ENCODE peak calls at places on chromosome 13, in five cellular contexts. C is heart left ventricle, A is AG10803, N is psoas muscle, Z is RWPE1. L is an unnamed sample.

GRCh38 chr13:27821566-27821965 is 29.3 kb downstream of the GSX1 start:
- DNase-seq in C (no peak), A (no peak), N (no peak), Z (no peak), L (no peak)

GRCh38 chr13:98868932-98869331 is 108.9 kb downstream of the DOCK9 start:
- DNase-seq in C (no peak), A (no peak), N (no peak), Z (no peak), L (no peak)

GRCh38 chr13:22690756-22691155 is 490.0 kb upstream of the SGCG start:
- DNase-seq in C (no peak), A (no peak), N (no peak), Z (no peak), L (no peak)

GRCh38 chr13:44040070-44040753 is 160.5 kb downstream of the LACC1 start:
- DNase-seq in C (no peak), A (no peak), N (no peak), Z (no peak), L (no peak)

GRCh38 chr13:20664304-20664703 is 39.2 kb upstream of the IL17D start:
- DNase-seq in C (no peak), A (no peak), N (no peak), Z (no peak), L (no peak)

GRCh38 chr13:110617326-110618072 is 2.2 kb downstream of the NAXD start:
- DNase-seq in C (no peak), A (peak), N (no peak), Z (no peak), L (peak)

GRCh38 chr13:23399254-23399796 is 34.2 kb downstream of the SACS start:
- DNase-seq in C (no peak), A (no peak), N (no peak), Z (no peak), L (no peak)

GRCh38 chr13:110445722-110446569 is 115.6 kb downstream of the RAB20 start:
- DNase-seq in C (no peak), A (no peak), N (no peak), Z (no peak), L (no peak)

GRCh38 chr13:27839809-27840467 is 47.7 kb downstream of the GSX1 start:
- DNase-seq in C (no peak), A (no peak), N (no peak), Z (peak), L (peak)

GRCh38 chr13:63643543-63643942 is 2227.9 kb upstream of the PCDH20 start:
- DNase-seq in C (no peak), A (no peak), N (no peak), Z (no peak), L (no peak)

GRCh38 chr13:24888291-24888931 is 124.4 kb downstream of the RNF17 start:
- DNase-seq in C (no peak), A (no peak), N (no peak), Z (no peak), L (no peak)

GRCh38 chr13:77375554-77375953 is 48.7 kb upstream of the MYCBP2 start:
- DNase-seq in C (no peak), A (no peak), N (no peak), Z (no peak), L (no peak)

GRCh38 chr13:65999441-65999840 is 1230.7 kb downstream of the PCDH9 start:
- DNase-seq in C (no peak), A (no peak), N (no peak), Z (peak), L (no peak)

GRCh38 chr13:21171420-21171819 is 4.9 kb downstream of the SKA3 start:
- DNase-seq in C (no peak), A (no peak), N (no peak), Z (no peak), L (no peak)

GRCh38 chr13:36753176-36753575 is 65.8 kb upstream of the RFXAP start:
- DNase-seq in C (no peak), A (no peak), N (no peak), Z (no peak), L (no peak)

GRCh38 chr13:104577029-104577820 is 1511.0 kb upstream of the SLC10A2 start:
- DNase-seq in C (no peak), A (no peak), N (no peak), Z (no peak), L (no peak)

GRCh38 chr13:37074703-37075102 is 15.2 kb upstream of the SUPT20H start:
- DNase-seq in C (no peak), A (peak), N (no peak), Z (peak), L (peak)

GRCh38 chr13:44417446-44417845 is 43.8 kb downstream of the SERP2 start:
- DNase-seq in C (no peak), A (no peak), N (no peak), Z (no peak), L (no peak)

DNA sequence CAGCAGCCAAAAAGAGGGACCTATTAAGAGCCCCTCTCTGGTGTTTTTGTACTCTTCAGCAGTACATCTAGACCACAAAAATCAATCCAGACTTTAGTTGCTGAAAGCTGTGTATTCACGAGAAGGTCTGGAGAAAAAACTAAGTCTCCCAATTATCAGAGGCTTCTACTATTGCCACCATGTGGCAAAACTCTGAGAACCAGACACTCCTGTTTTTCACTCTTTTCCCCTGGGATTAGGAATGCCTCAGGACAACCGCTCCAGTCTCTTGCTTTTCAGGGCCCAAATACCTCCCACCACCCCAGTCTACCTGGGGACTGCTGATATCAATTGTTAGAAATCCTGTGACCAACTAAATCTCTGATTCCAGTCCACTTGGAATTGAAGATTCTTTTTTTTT is 30.1 kb upstream of the OBI1 start:
- DNase-seq in C (no peak), A (no peak), N (no peak), Z (no peak), L (no peak)
- TF ChIP-seq CTCF in C (no peak), A (no peak), N (peak), Z (no peak), L (no peak)

GRCh38 chr13:46352810-46353209 is 34.2 kb downstream of the RUBCNL start:
- DNase-seq in C (no peak), A (no peak), N (no peak), Z (no peak), L (no peak)
- TF ChIP-seq CTCF in C (no peak), A (no peak), N (no peak), Z (no peak), L (no peak)

GRCh38 chr13:97125051-97125809 is 96.9 kb upstream of the MBNL2 start:
- DNase-seq in C (peak), A (peak), N (peak), Z (peak), L (peak)
- TF ChIP-seq CTCF in C (no peak), A (no peak), N (no peak), Z (no peak), L (peak)

GRCh38 chr13:93307651-93308050 is 81.0 kb downstream of the GPC6 start:
- DNase-seq in C (no peak), A (no peak), N (no peak), Z (no peak), L (no peak)
- TF ChIP-seq CTCF in C (no peak), A (no peak), N (no peak), Z (no peak), L (no peak)

DNA sequence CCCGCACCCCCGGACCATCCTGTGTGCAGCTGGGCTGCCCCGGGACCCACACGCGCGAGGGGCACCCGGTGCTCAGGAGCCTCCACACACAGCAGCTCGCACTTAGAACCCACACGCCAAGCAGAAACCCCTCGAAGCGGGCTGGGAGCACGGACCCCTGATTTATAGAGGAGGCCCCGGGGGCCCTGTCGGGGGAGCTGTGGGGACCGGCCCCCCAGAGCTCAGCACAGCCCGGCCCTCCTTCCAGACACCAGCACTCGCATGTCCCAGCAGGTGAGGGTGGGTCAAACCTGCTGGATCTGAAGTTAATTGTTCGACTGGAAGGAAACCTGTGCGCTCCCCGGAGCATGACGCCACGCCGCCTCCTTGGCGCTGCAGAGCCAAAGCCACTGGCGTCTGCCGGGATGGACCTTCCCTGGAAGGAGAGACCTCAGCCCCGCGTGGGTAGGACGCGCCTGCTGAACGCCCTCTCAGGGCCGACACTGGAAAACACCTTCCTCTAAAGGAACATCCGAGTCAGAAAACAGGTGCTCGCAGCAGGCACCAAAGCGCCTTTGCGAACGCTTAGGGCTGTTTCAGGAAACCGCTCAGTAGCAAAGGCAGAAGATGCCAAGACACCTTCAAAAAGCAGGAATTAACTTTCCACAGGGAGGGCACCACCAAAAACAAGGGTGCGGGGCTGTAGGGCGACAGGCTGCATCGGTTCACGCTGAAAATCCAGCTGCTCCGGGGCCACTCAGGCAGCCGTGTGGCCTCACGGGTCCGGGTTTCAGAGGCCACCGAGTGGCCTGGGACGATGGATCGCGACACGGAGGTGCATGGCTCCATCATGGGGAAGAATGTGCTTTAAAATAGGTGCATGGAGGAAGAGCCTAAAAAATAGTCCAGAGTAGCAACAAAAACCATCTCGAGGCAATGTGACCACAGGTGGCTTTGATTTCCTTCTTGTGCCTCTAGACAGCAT is 37.8 kb upstream of the GRTP1 start:
- DNase-seq in C (no peak), A (no peak), N (no peak), Z (no peak), L (no peak)
- TF ChIP-seq CTCF in C (no peak), A (no peak), N (no peak), Z (no peak), L (no peak)

GRCh38 chr13:55155046-55155445 is 1985.7 kb upstream of the PRR20A start:
- DNase-seq in C (no peak), A (no peak), N (no peak), Z (no peak), L (no peak)
- TF ChIP-seq CTCF in C (no peak), A (no peak), N (no peak), Z (no peak), L (no peak)

L was measured in HFFc6.